ENCODE peak calls at places on chromosomes 1 and 21, in ten cellular contexts. G is K562, Z is breast epithelium, J is right lobe of liver, Y is lower lobe of right lung, R is A549, I is PC-3, P is heart left ventricle, S is stomach, U is heart right ventricle. C is an unnamed sample.

GRCh38 chr1:67575861-67576260 is 109.1 kb upstream of the GADD45A start:
- DNase-seq in G (no peak), Z (no peak), J (no peak), Y (no peak), R (no peak), I (peak), P (no peak), S (no peak), U (no peak), C (no peak)

GRCh38 chr1:223188618-223189356 is 45.7 kb upstream of the TLR5 start:
- DNase-seq in G (no peak), Z (no peak), J (peak), Y (no peak), R (no peak), I (no peak), P (no peak), S (no peak), U (no peak), C (no peak)

GRCh38 chr1:186884266-186884665 is 55.5 kb downstream of the PLA2G4A start:
- DNase-seq in G (no peak), Z (no peak), J (no peak), Y (no peak), R (no peak), I (peak), P (no peak), S (no peak), U (no peak), C (no peak)

GRCh38 chr21:30257773-30258172 is 25.0 kb downstream of the KRTAP24-1 start:
- DNase-seq in G (peak), Z (no peak), J (no peak), Y (no peak), R (peak), I (peak), P (no peak), S (no peak), U (no peak), C (no peak)

GRCh38 chr1:4177425-4178150 is 277.5 kb upstream of the C1orf174 start:
- DNase-seq in G (peak), Z (no peak), J (no peak), Y (no peak), R (no peak), I (no peak), P (no peak), S (no peak), U (no peak), C (no peak)

GRCh38 chr1:232130815-232131474 is 499.0 kb downstream of the SIPA1L2 start:
- DNase-seq in G (no peak), Z (no peak), J (no peak), Y (no peak), R (no peak), I (no peak), P (no peak), S (no peak), U (no peak), C (no peak)

GRCh38 chr1:151638812-151639211 is 27.0 kb downstream of the SNX27 start:
- DNase-seq in G (peak), Z (no peak), J (no peak), Y (no peak), R (no peak), I (no peak), P (no peak), S (no peak), U (no peak), C (no peak)

GRCh38 chr1:164865385-164865784 is 306.4 kb downstream of the PBX1 start:
- DNase-seq in G (no peak), Z (no peak), J (no peak), Y (no peak), R (no peak), I (no peak), P (no peak), S (no peak), U (no peak), C (no peak)

GRCh38 chr1:50476800-50477199 is 53.6 kb upstream of the DMRTA2 start:
- DNase-seq in G (no peak), Z (no peak), J (no peak), Y (no peak), R (no peak), I (no peak), P (no peak), S (no peak), U (no peak), C (no peak)

GRCh38 chr1:22749919-22750670 is 39.5 kb downstream of the EPHB2 start:
- DNase-seq in G (no peak), Z (no peak), J (no peak), Y (no peak), R (peak), I (peak), P (no peak), S (peak), U (no peak), C (peak)

GRCh38 chr1:12447849-12448312 is 170.1 kb downstream of the DHRS3 start:
- DNase-seq in G (no peak), Z (no peak), J (no peak), Y (no peak), R (no peak), I (no peak), P (no peak), S (no peak), U (no peak), C (no peak)

GRCh38 chr21:32955307-32955937 is 70.3 kb upstream of the OLIG2 start:
- DNase-seq in G (no peak), Z (no peak), J (no peak), Y (no peak), R (no peak), I (no peak), P (no peak), S (no peak), U (no peak), C (no peak)

GRCh38 chr1:183002267-183002666 is 21.0 kb upstream of the LAMC1 start:
- DNase-seq in G (no peak), Z (no peak), J (no peak), Y (no peak), R (no peak), I (no peak), P (no peak), S (no peak), U (no peak), C (no peak)

GRCh38 chr1:21525340-21525717 is 16.1 kb downstream of the ALPL start:
- DNase-seq in G (no peak), Z (no peak), J (no peak), Y (no peak), R (no peak), I (no peak), P (no peak), S (no peak), U (no peak), C (no peak)

GRCh38 chr1:219797009-219797408 is 131.3 kb downstream of the SLC30A10 start:
- DNase-seq in G (no peak), Z (no peak), J (no peak), Y (no peak), R (no peak), I (no peak), P (no peak), S (no peak), U (no peak), C (no peak)
- H3K27ac ChIP-seq in G (no peak), Z (no peak), J (no peak), Y (no peak), R (no peak), I (no peak), P (no peak), S (no peak), U (no peak), C (no peak)

DNA sequence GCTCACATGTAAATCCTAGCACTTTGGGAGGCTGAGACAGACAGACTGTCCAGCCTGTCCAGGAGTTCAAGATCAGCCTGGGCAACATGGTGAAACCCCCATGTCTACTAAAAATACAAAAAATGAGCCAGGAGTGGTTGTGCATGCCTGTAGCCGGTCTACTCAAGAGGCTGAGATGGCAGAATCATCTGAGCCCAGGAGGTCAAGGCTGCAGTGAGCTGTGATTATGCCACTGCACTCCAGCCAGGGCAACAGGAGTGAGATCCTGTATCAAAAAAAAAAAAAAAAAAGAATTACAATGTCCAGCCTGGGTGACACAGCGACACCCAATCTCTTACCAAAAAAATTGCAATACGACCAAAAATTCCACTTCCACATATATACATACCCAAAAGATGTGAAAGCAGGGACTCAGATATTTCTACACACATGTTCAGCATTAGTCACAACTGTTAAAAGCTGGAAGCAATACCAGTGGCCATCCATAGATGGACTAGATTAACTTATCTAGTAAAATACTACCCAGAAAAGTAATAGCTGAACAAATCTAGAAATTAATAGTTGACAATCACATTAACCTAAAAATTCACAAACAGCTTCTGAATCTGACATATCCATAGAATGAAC is 49.2 kb downstream of the ASH1L start:
- DNase-seq in G (no peak), Z (no peak), J (no peak), Y (no peak), R (no peak), I (peak), P (no peak), S (no peak), U (no peak), C (peak)
- TF ChIP-seq CTCF in G (no peak), Z (no peak), J (no peak), Y (no peak), R (no peak), I (no peak), P (no peak), S (no peak), U (no peak), C (peak)

GRCh38 chr1:193262661-193263060 is 76.2 kb upstream of the B3GALT2 start:
- DNase-seq in G (no peak), Z (no peak), J (no peak), Y (no peak), R (no peak), I (no peak), P (no peak), S (no peak), U (no peak), C (no peak)

GRCh38 chr1:193264313-193265065 is 78.1 kb upstream of the B3GALT2 start:
- DNase-seq in G (no peak), Z (no peak), J (no peak), Y (no peak), R (no peak), I (no peak), P (no peak), S (no peak), U (no peak), C (no peak)

GRCh38 chr1:193260925-193261324 is 74.5 kb upstream of the B3GALT2 start:
- DNase-seq in G (no peak), Z (no peak), J (no peak), Y (no peak), R (no peak), I (no peak), P (no peak), S (no peak), U (no peak), C (no peak)

GRCh38 chr1:193270996-193271395 is 84.6 kb upstream of the B3GALT2 start:
- DNase-seq in G (no peak), Z (no peak), J (no peak), Y (no peak), R (no peak), I (no peak), P (no peak), S (no peak), U (no peak), C (no peak)

DNA sequence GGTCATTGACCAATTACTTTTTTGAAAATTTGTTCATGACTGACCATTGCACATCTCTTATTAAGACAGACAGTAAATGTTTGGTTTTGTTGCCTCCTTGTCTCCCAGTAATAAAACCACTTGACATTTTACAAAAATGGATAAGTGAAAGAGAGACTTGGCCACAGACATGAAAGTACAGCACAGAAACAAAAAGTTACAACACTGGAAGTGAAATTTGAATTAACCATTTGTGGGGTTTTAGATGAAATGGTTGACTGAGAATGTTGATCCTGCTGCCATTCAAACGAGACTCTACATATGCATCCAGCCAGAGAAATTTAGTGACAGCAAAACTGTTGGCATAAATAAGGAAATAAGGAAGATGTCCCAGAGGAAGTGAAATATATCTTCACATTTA is 79.3 kb upstream of the B3GALT2 start:
- DNase-seq in G (no peak), Z (no peak), J (no peak), Y (no peak), R (no peak), I (no peak), P (no peak), S (no peak), U (no peak), C (no peak)
- H3K4me3 ChIP-seq in G (no peak), Z (no peak), J (no peak), Y (no peak), R (no peak), I (no peak), P (no peak), S (no peak), U (no peak), C (no peak)

GRCh38 chr1:218474089-218474488 is 129.0 kb downstream of the TGFB2 start:
- DNase-seq in G (no peak), Z (no peak), J (no peak), Y (no peak), R (no peak), I (no peak), P (no peak), S (no peak), U (no peak), C (no peak)
- H3K27ac ChIP-seq in G (no peak), Z (no peak), J (no peak), Y (no peak), R (peak), I (no peak), P (no peak), S (no peak), U (peak), C (no peak)